ENCODE peak calls at places on chromosomes 13 and 19, in four cellular contexts. One of them, this sample, is unnamed.

GRCh38 chr13:43544011-43544410 is 242.8 kb downstream of the ENOX1 start:
- DNase-seq in activated CD4-positive, alpha-beta T cell treated with anti-CD3 and anti-CD28 coated beads for 48 hours: no peak
- DNase-seq in fibroblast of gingiva: no peak
- DNase-seq in stimulated activated CD4-positive, alpha-beta T cell treated with anti-CD3 and anti-CD28 coated beads, TNF-alpha, amount 100 ng/mL, for 48 hours: no peak
- DNase-seq in this sample: no peak

GRCh38 chr19:34075661-34076091 is 96.6 kb upstream of the LSM14A start:
- DNase-seq in activated CD4-positive, alpha-beta T cell treated with anti-CD3 and anti-CD28 coated beads for 48 hours: no peak
- DNase-seq in stimulated activated CD4-positive, alpha-beta T cell treated with anti-CD3 and anti-CD28 coated beads, TNF-alpha, amount 100 ng/mL, for 48 hours: no peak
- DNase-seq in fibroblast of gingiva: no peak
- DNase-seq in this sample: no peak

GRCh38 chr19:3655402-3656072 is 28.9 kb upstream of the CACTIN start:
- DNase-seq in fibroblast of gingiva: peak
- DNase-seq in activated CD4-positive, alpha-beta T cell treated with anti-CD3 and anti-CD28 coated beads for 48 hours: no peak
- DNase-seq in stimulated activated CD4-positive, alpha-beta T cell treated with anti-CD3 and anti-CD28 coated beads, TNF-alpha, amount 100 ng/mL, for 48 hours: no peak
- DNase-seq in this sample: no peak

GRCh38 chr19:35733180-35734125 is 8.8 kb downstream of the IGFLR1 start:
- DNase-seq in stimulated activated CD4-positive, alpha-beta T cell treated with anti-CD3 and anti-CD28 coated beads, TNF-alpha, amount 100 ng/mL, for 48 hours: no peak
- DNase-seq in fibroblast of gingiva: no peak
- DNase-seq in activated CD4-positive, alpha-beta T cell treated with anti-CD3 and anti-CD28 coated beads for 48 hours: no peak
- DNase-seq in this sample: no peak

GRCh38 chr19:3555653-3556422 is 1.5 kb downstream of the MFSD12 start:
- DNase-seq in stimulated activated CD4-positive, alpha-beta T cell treated with anti-CD3 and anti-CD28 coated beads, TNF-alpha, amount 100 ng/mL, for 48 hours: no peak
- DNase-seq in fibroblast of gingiva: no peak
- DNase-seq in activated CD4-positive, alpha-beta T cell treated with anti-CD3 and anti-CD28 coated beads for 48 hours: no peak
- DNase-seq in this sample: no peak

GRCh38 chr19:39506944-39507714 is 7.8 kb upstream of the SELENOV start:
- DNase-seq in stimulated activated CD4-positive, alpha-beta T cell treated with anti-CD3 and anti-CD28 coated beads, TNF-alpha, amount 100 ng/mL, for 48 hours: peak
- DNase-seq in activated CD4-positive, alpha-beta T cell treated with anti-CD3 and anti-CD28 coated beads for 48 hours: peak
- DNase-seq in fibroblast of gingiva: peak
- DNase-seq in this sample: peak

GRCh38 chr19:29326849-29327840 is 114.2 kb upstream of the UQCRFS1 start:
- DNase-seq in stimulated activated CD4-positive, alpha-beta T cell treated with anti-CD3 and anti-CD28 coated beads, TNF-alpha, amount 100 ng/mL, for 48 hours: no peak
- DNase-seq in fibroblast of gingiva: no peak
- DNase-seq in activated CD4-positive, alpha-beta T cell treated with anti-CD3 and anti-CD28 coated beads for 48 hours: no peak
- DNase-seq in this sample: no peak

GRCh38 chr19:45047188-45047797 is 8.4 kb downstream of the CLASRP start:
- DNase-seq in activated CD4-positive, alpha-beta T cell treated with anti-CD3 and anti-CD28 coated beads for 48 hours: no peak
- DNase-seq in stimulated activated CD4-positive, alpha-beta T cell treated with anti-CD3 and anti-CD28 coated beads, TNF-alpha, amount 100 ng/mL, for 48 hours: no peak
- DNase-seq in fibroblast of gingiva: no peak
- DNase-seq in this sample: no peak

GRCh38 chr13:110379905-110380341 is 72.8 kb downstream of the COL4A2 start:
- DNase-seq in stimulated activated CD4-positive, alpha-beta T cell treated with anti-CD3 and anti-CD28 coated beads, TNF-alpha, amount 100 ng/mL, for 48 hours: no peak
- DNase-seq in fibroblast of gingiva: no peak
- DNase-seq in activated CD4-positive, alpha-beta T cell treated with anti-CD3 and anti-CD28 coated beads for 48 hours: no peak
- DNase-seq in this sample: no peak

GRCh38 chr19:40503300-40503699 is 36.5 kb downstream of the SPTBN4 start:
- DNase-seq in fibroblast of gingiva: no peak
- DNase-seq in activated CD4-positive, alpha-beta T cell treated with anti-CD3 and anti-CD28 coated beads for 48 hours: no peak
- DNase-seq in stimulated activated CD4-positive, alpha-beta T cell treated with anti-CD3 and anti-CD28 coated beads, TNF-alpha, amount 100 ng/mL, for 48 hours: no peak
- DNase-seq in this sample: no peak

GRCh38 chr13:49086711-49087110 is 111.0 kb downstream of the FNDC3A start:
- DNase-seq in stimulated activated CD4-positive, alpha-beta T cell treated with anti-CD3 and anti-CD28 coated beads, TNF-alpha, amount 100 ng/mL, for 48 hours: no peak
- DNase-seq in activated CD4-positive, alpha-beta T cell treated with anti-CD3 and anti-CD28 coated beads for 48 hours: no peak
- DNase-seq in fibroblast of gingiva: peak
- DNase-seq in this sample: no peak

GRCh38 chr19:16435238-16435911 is 36.4 kb downstream of the EPS15L1 start:
- DNase-seq in activated CD4-positive, alpha-beta T cell treated with anti-CD3 and anti-CD28 coated beads for 48 hours: no peak
- DNase-seq in fibroblast of gingiva: peak
- DNase-seq in stimulated activated CD4-positive, alpha-beta T cell treated with anti-CD3 and anti-CD28 coated beads, TNF-alpha, amount 100 ng/mL, for 48 hours: no peak
- DNase-seq in this sample: no peak

GRCh38 chr13:66087149-66087780 is 1142.9 kb downstream of the PCDH9 start:
- DNase-seq in activated CD4-positive, alpha-beta T cell treated with anti-CD3 and anti-CD28 coated beads for 48 hours: no peak
- DNase-seq in fibroblast of gingiva: no peak
- DNase-seq in stimulated activated CD4-positive, alpha-beta T cell treated with anti-CD3 and anti-CD28 coated beads, TNF-alpha, amount 100 ng/mL, for 48 hours: no peak
- DNase-seq in this sample: no peak

GRCh38 chr13:99296270-99296865 is 10.8 kb downstream of the GPR183 start:
- DNase-seq in activated CD4-positive, alpha-beta T cell treated with anti-CD3 and anti-CD28 coated beads for 48 hours: no peak
- DNase-seq in stimulated activated CD4-positive, alpha-beta T cell treated with anti-CD3 and anti-CD28 coated beads, TNF-alpha, amount 100 ng/mL, for 48 hours: no peak
- DNase-seq in fibroblast of gingiva: peak
- DNase-seq in this sample: no peak

GRCh38 chr13:48731957-48732569 is 78.3 kb downstream of the CYSLTR2 start:
- DNase-seq in fibroblast of gingiva: no peak
- DNase-seq in stimulated activated CD4-positive, alpha-beta T cell treated with anti-CD3 and anti-CD28 coated beads, TNF-alpha, amount 100 ng/mL, for 48 hours: peak
- DNase-seq in activated CD4-positive, alpha-beta T cell treated with anti-CD3 and anti-CD28 coated beads for 48 hours: peak
- DNase-seq in this sample: peak

GRCh38 chr13:23730251-23730650 is 158.9 kb downstream of the MIPEP start:
- DNase-seq in activated CD4-positive, alpha-beta T cell treated with anti-CD3 and anti-CD28 coated beads for 48 hours: no peak
- DNase-seq in fibroblast of gingiva: no peak
- DNase-seq in stimulated activated CD4-positive, alpha-beta T cell treated with anti-CD3 and anti-CD28 coated beads, TNF-alpha, amount 100 ng/mL, for 48 hours: no peak
- DNase-seq in this sample: no peak

GRCh38 chr13:112346173-112346898 is 29.8 kb upstream of the SPACA7 start:
- DNase-seq in activated CD4-positive, alpha-beta T cell treated with anti-CD3 and anti-CD28 coated beads for 48 hours: peak
- DNase-seq in stimulated activated CD4-positive, alpha-beta T cell treated with anti-CD3 and anti-CD28 coated beads, TNF-alpha, amount 100 ng/mL, for 48 hours: no peak
- DNase-seq in fibroblast of gingiva: no peak
- DNase-seq in this sample: no peak

GRCh38 chr19:46736544-46737274 is 9.1 kb upstream of the FKRP start:
- DNase-seq in fibroblast of gingiva: no peak
- DNase-seq in stimulated activated CD4-positive, alpha-beta T cell treated with anti-CD3 and anti-CD28 coated beads, TNF-alpha, amount 100 ng/mL, for 48 hours: no peak
- DNase-seq in activated CD4-positive, alpha-beta T cell treated with anti-CD3 and anti-CD28 coated beads for 48 hours: no peak
- DNase-seq in this sample: no peak

GRCh38 chr13:48014359-48014758 is 13.3 kb upstream of the SUCLA2 start:
- DNase-seq in activated CD4-positive, alpha-beta T cell treated with anti-CD3 and anti-CD28 coated beads for 48 hours: no peak
- DNase-seq in fibroblast of gingiva: no peak
- DNase-seq in stimulated activated CD4-positive, alpha-beta T cell treated with anti-CD3 and anti-CD28 coated beads, TNF-alpha, amount 100 ng/mL, for 48 hours: no peak
- DNase-seq in this sample: no peak

GRCh38 chr19:45640849-45641273 is 1.7 kb upstream of the EML2 start:
- DNase-seq in stimulated activated CD4-positive, alpha-beta T cell treated with anti-CD3 and anti-CD28 coated beads, TNF-alpha, amount 100 ng/mL, for 48 hours: peak
- DNase-seq in fibroblast of gingiva: no peak
- DNase-seq in activated CD4-positive, alpha-beta T cell treated with anti-CD3 and anti-CD28 coated beads for 48 hours: peak
- DNase-seq in this sample: no peak

GRCh38 chr19:17286263-17286662 is 4.6 kb downstream of the ANKLE1 start:
- DNase-seq in fibroblast of gingiva: no peak
- DNase-seq in activated CD4-positive, alpha-beta T cell treated with anti-CD3 and anti-CD28 coated beads for 48 hours: no peak
- DNase-seq in stimulated activated CD4-positive, alpha-beta T cell treated with anti-CD3 and anti-CD28 coated beads, TNF-alpha, amount 100 ng/mL, for 48 hours: no peak
- DNase-seq in this sample: no peak

GRCh38 chr19:657611-658010 is 5.4 kb downstream of the RNF126 start:
- DNase-seq in fibroblast of gingiva: no peak
- DNase-seq in stimulated activated CD4-positive, alpha-beta T cell treated with anti-CD3 and anti-CD28 coated beads, TNF-alpha, amount 100 ng/mL, for 48 hours: no peak
- DNase-seq in activated CD4-positive, alpha-beta T cell treated with anti-CD3 and anti-CD28 coated beads for 48 hours: no peak
- DNase-seq in this sample: no peak

GRCh38 chr13:111429064-111429558 is 108.7 kb downstream of the TEX29 start:
- DNase-seq in fibroblast of gingiva: no peak
- DNase-seq in activated CD4-positive, alpha-beta T cell treated with anti-CD3 and anti-CD28 coated beads for 48 hours: peak
- DNase-seq in stimulated activated CD4-positive, alpha-beta T cell treated with anti-CD3 and anti-CD28 coated beads, TNF-alpha, amount 100 ng/mL, for 48 hours: peak
- DNase-seq in this sample: peak

GRCh38 chr13:45132384-45133064 is 12.2 kb downstream of the GTF2F2 start:
- DNase-seq in activated CD4-positive, alpha-beta T cell treated with anti-CD3 and anti-CD28 coated beads for 48 hours: no peak
- DNase-seq in fibroblast of gingiva: no peak
- DNase-seq in stimulated activated CD4-positive, alpha-beta T cell treated with anti-CD3 and anti-CD28 coated beads, TNF-alpha, amount 100 ng/mL, for 48 hours: no peak
- DNase-seq in this sample: no peak

GRCh38 chr13:21998279-21998678 is 327.4 kb downstream of the FGF9 start:
- DNase-seq in stimulated activated CD4-positive, alpha-beta T cell treated with anti-CD3 and anti-CD28 coated beads, TNF-alpha, amount 100 ng/mL, for 48 hours: no peak
- DNase-seq in fibroblast of gingiva: no peak
- DNase-seq in activated CD4-positive, alpha-beta T cell treated with anti-CD3 and anti-CD28 coated beads for 48 hours: no peak
- DNase-seq in this sample: no peak

GRCh38 chr13:50549221-50549942 is 294.1 kb downstream of the DLEU7 start:
- DNase-seq in fibroblast of gingiva: peak
- DNase-seq in activated CD4-positive, alpha-beta T cell treated with anti-CD3 and anti-CD28 coated beads for 48 hours: no peak
- DNase-seq in stimulated activated CD4-positive, alpha-beta T cell treated with anti-CD3 and anti-CD28 coated beads, TNF-alpha, amount 100 ng/mL, for 48 hours: no peak
- DNase-seq in this sample: no peak

GRCh38 chr19:43784251-43784980 is 3.6 kb upstream of the KCNN4 start:
- DNase-seq in stimulated activated CD4-positive, alpha-beta T cell treated with anti-CD3 and anti-CD28 coated beads, TNF-alpha, amount 100 ng/mL, for 48 hours: no peak
- DNase-seq in fibroblast of gingiva: peak
- DNase-seq in activated CD4-positive, alpha-beta T cell treated with anti-CD3 and anti-CD28 coated beads for 48 hours: peak
- DNase-seq in this sample: no peak

This sample was measured in iPS DF 6.9.